ENCODE peak calls at places on chromosomes 3 and 15, in five cellular contexts. F is transverse colon, J is right atrium auricular region, O is cardiac muscle cell, Y is MM.1S. B is an unnamed sample.

GRCh38 chr3:183265713-183266417 is 12.8 kb downstream of the B3GNT5 start:
- DNase-seq in J (no peak), O (no peak), F (peak; percentile 78), Y (no peak), B (peak; percentile 68)

GRCh38 chr3:148044141-148044540 is 635.0 kb downstream of the ZIC1 start:
- DNase-seq in F (no peak), J (no peak), Y (no peak), O (no peak), B (no peak)

GRCh38 chr15:83850015-83850414 is 196.1 kb downstream of the ADAMTSL3 start:
- DNase-seq in O (no peak), F (no peak), J (no peak), Y (no peak), B (no peak)

GRCh38 chr3:177553586-177553985 is 356.3 kb upstream of the TBL1XR1 start:
- DNase-seq in O (no peak), F (no peak), J (no peak), Y (no peak), B (no peak)

GRCh38 chr3:115251509-115251908 is 104.4 kb upstream of the ZBTB20 start:
- DNase-seq in F (no peak), J (no peak), O (no peak), Y (no peak), B (no peak)

GRCh38 chr15:39741258-39741657 is 41.4 kb downstream of the FSIP1 start:
- DNase-seq in Y (no peak), J (no peak), O (no peak), F (no peak), B (no peak)

GRCh38 chr3:139534992-139535879 is 4.3 kb downstream of the RBP1 start:
- DNase-seq in J (peak; percentile 91), O (peak; percentile 83), Y (no peak), F (no peak), B (peak; percentile 73)

GRCh38 chr15:43239732-43240491 is 19.1 kb upstream of the EPB42 start:
- DNase-seq in O (no peak), F (no peak), J (no peak), Y (no peak), B (no peak)

GRCh38 chr15:43412096-43412495 is 41.2 kb downstream of the TUBGCP4 start:
- DNase-seq in J (no peak), Y (no peak), O (no peak), F (no peak), B (no peak)

GRCh38 chr15:40471105-40471777 is 457 bp downstream of the CHST14 start:
- DNase-seq in J (no peak), Y (no peak), O (peak; percentile 62), F (peak; percentile 36), B (no peak)

GRCh38 chr15:86863226-86863915 is 783.7 kb downstream of the AGBL1 start:
- DNase-seq in J (no peak), Y (no peak), O (peak; percentile 12), F (no peak), B (no peak)

GRCh38 chr15:68677996-68678395 is 99.2 kb downstream of the CORO2B start:
- DNase-seq in J (no peak), O (no peak), Y (no peak), F (no peak), B (no peak)

GRCh38 chr3:139620438-139620837 is 57.3 kb downstream of the NMNAT3 start:
- DNase-seq in Y (no peak), J (no peak), F (no peak), O (no peak), B (no peak)

GRCh38 chr15:63408514-63408913 is 26.9 kb upstream of the CA12 start:
- DNase-seq in J (no peak), Y (no peak), O (no peak), F (no peak), B (no peak)

GRCh38 chr3:110568246-110568645 is 503.4 kb upstream of the NECTIN3 start:
- DNase-seq in O (no peak), J (no peak), Y (no peak), F (no peak), B (no peak)

GRCh38 chr3:134228035-134228434 is 22.6 kb downstream of the RYK start:
- DNase-seq in F (no peak), Y (no peak), O (no peak), J (no peak), B (no peak)
- H3K27me3 ChIP-seq in F (no peaks in the 10 kb centered on the region), Y (no peaks in the 10 kb centered on the region), O (no peaks in the 10 kb centered on the region), J (no peaks in the 10 kb centered on the region), B (no peaks in the 10 kb centered on the region)

GRCh38 chr15:66184492-66184891 is 69.1 kb downstream of the MEGF11 start:
- DNase-seq in F (no peak), J (no peak), Y (no peak), O (no peak), B (peak; percentile 2)
- H3K27me3 ChIP-seq in F (peaks cover 7% of the 10 kb centered on the region), J (no peaks in the 10 kb centered on the region), Y (peaks cover 7% of the 10 kb centered on the region), O (no peaks in the 10 kb centered on the region), B (no peaks in the 10 kb centered on the region)

GRCh38 chr3:181717505-181717904 is 5.8 kb downstream of the SOX2 start:
- DNase-seq in Y (no peak), J (no peak), F (no peak), O (no peak), B (no peak)
- H3K27me3 ChIP-seq in Y (no peaks in the 10 kb centered on the region), J (peaks cover 59% of the 10 kb centered on the region), F (peaks cover 100% of the 10 kb centered on the region), O (peaks cover 100% of the 10 kb centered on the region), B (peaks cover 25% of the 10 kb centered on the region)

DNA sequence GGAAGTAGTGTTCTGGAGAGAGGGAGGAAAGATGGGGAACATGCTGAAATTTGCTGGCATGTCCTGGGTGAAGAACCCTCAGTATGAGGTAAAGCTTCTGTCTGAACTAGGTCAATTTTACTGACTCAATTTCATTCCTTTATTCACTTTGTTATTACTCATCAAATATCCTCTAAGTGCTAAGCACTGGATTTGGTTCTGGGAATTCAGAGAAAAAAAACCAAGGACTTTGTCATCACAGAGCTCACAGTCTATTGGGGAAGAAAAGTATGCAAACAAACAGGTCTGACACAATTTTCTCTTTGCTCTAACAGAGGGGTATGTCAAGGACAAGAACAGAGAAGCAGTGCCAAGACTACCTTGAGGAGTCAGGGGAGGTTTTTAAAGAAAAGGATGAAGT is 68.0 kb downstream of the TFG start:
- DNase-seq in J (no peak), F (no peak), Y (no peak), O (no peak), B (no peak)
- H3K27me3 ChIP-seq in J (no peaks in the 10 kb centered on the region), F (no peaks in the 10 kb centered on the region), Y (no peaks in the 10 kb centered on the region), O (no peaks in the 10 kb centered on the region), B (no peaks in the 10 kb centered on the region)

DNA sequence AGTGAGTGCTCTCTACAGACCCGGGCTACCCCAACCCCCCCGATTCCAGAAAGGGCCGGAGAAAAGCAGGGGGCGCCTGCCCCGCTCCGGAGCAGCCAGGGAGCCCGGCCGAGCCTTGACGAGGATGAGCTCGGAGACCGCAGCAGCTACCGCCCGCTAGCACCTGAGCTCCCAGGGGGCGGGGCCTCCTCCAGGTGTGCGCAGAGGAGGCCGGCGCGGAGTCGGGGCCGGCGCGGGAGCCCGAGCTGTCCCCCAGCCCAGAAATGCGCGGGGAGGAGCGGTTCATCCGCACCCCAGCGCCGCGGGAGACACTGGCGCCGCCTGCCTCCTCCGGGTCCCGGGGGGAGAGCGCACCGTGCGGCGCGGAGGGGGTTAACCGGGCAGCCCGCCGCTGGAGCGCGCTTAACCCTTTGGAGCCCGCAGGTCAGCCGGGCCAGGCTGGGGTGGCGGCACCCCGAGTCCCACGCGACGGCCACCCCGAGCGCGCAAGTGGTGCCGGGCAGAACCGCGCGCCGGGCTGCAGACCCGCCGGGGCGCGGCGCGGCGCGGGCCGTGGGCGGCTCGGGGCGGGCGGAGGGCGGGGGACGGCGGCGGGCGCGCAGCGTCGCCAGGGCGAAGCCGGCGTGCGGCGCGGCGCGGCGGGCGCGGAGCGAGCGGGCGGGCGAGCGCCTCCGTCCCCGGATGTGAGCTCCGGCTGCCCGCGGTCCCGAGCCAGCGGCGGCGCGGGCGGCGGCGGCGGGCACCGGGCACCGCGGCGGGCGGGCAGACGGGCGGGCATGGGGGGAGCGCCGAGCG is at the start of gene CACNA1D:
- DNase-seq in Y (peak; percentile 61), O (peak; percentile 67), F (peak; percentile 82), J (no peak), B (peak; percentile 64)
- H3K27me3 ChIP-seq in Y (peaks cover 14% of the 10 kb centered on the region), O (no peaks in the 10 kb centered on the region), F (peaks cover 26% of the 10 kb centered on the region), J (no peaks in the 10 kb centered on the region), B (no peaks in the 10 kb centered on the region)

GRCh38 chr3:122992628-122993570 is 34.7 kb downstream of the SEMA5B start:
- DNase-seq in F (no peak), Y (no peak), J (no peak), O (no peak), B (no peak)
- H3K27me3 ChIP-seq in F (peaks cover 10% of the 10 kb centered on the region), Y (no peaks in the 10 kb centered on the region), J (no peaks in the 10 kb centered on the region), O (peaks cover 3% of the 10 kb centered on the region), B (no peaks in the 10 kb centered on the region)

DNA sequence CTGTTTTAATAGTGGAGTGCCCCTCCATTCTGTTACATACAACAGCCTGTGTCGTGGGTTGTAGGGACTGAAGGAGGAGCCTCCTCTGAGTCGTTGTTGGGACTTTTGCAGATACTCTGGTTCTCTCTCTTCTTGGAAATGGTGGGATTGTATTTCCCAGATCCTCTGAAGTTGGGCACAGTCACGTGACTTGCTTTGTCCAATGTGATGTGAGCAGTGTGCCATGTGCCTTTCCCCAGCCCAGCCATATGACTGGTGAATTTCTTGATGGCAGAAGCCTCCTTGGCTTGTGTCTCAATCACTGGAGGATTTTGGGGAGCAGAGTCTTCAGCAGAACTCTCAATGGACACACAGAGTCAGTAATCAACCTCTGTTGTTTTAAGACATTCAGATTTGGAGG is 36.2 kb downstream of the RASGRF1 start:
- DNase-seq in O (no peak), F (no peak), Y (no peak), J (no peak), B (no peak)
- H3K27me3 ChIP-seq in O (peaks cover 6% of the 10 kb centered on the region), F (no peaks in the 10 kb centered on the region), Y (no peaks in the 10 kb centered on the region), J (no peaks in the 10 kb centered on the region), B (no peaks in the 10 kb centered on the region)

DNA sequence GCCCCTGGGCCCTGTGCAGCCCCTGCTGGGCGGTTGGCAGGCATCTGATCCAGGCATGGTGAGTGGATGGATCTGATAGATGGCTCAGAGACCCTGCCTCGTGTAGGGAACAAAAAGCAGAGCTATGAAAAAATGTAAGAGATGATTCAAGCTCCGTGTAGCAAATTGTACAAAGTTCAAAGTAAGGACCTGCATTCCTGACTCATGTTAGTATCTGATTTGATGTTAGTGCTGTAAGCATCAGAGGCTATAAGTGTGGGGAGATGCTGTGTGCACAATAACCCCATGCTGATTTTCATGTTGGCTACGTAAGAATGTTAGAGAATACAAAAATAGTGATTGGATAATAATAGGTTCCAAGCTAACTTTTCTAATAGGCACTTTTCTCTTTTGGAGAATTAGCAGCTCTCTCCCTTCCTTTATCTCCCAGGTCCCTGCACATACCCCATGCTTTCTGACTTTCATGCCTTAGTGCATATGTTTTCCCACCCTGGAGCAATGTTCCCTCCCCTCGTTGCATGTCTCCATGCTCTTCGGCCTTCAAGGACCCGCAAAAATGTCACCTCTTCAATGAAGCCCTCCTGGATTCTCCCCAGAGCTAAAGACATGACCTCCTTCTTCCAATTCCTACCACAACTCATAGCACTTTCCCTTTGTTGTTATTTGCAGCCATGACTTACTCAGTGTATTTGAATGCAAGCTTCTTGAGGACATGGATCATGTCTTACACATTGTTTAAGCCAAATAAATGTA is 1.6 kb downstream of the CCR9 start:
- DNase-seq in O (peak; percentile 30), F (no peak), J (no peak), Y (no peak), B (no peak)
- H3K27me3 ChIP-seq in O (no peaks in the 10 kb centered on the region), F (no peaks in the 10 kb centered on the region), J (no peaks in the 10 kb centered on the region), Y (no peaks in the 10 kb centered on the region), B (no peaks in the 10 kb centered on the region)

GRCh38 chr15:92405942-92406341 is 12.3 kb downstream of the ST8SIA2 start:
- DNase-seq in F (no peak), J (no peak), O (no peak), Y (no peak), B (no peak)
- H3K27me3 ChIP-seq in F (peaks cover 9% of the 10 kb centered on the region), J (no peaks in the 10 kb centered on the region), O (no peaks in the 10 kb centered on the region), Y (no peaks in the 10 kb centered on the region), B (no peaks in the 10 kb centered on the region)

B was measured in right lobe of liver.